ENCODE peak calls at places on chromosomes 12 and 14, in seven cellular contexts. C is HepG2, I is H1, Y is SK-N-SH, Z is K562, X is GM12878, B is A549. O is an unnamed sample.

GRCh38 chr14:88948199-88948598 is 123.7 kb downstream of the TTC8 start:
- DNase-seq in C (no peak), Z (no peak), Y (no peak), I (no peak), B (no peak), X (no peak), O (peak; percentile 11)

GRCh38 chr14:69637503-69638030 is 26.2 kb downstream of the SUSD6 start:
- DNase-seq in B (no peak), Z (peak; percentile 30), Y (peak; percentile 73), X (no peak), I (no peak), C (peak; percentile 60), O (no peak)

GRCh38 chr12:124002021-124002640 is 29.1 kb downstream of the ZNF664 start:
- DNase-seq in Y (no peak), Z (no peak), B (no peak), X (no peak), C (no peak), I (no peak), O (no peak)

GRCh38 chr12:69630191-69630590 is 19.5 kb upstream of the LRRC10 start:
- DNase-seq in Y (no peak), B (peak; percentile 35), X (no peak), I (no peak), Z (peak; percentile 20), C (peak; percentile 46), O (no peak)

GRCh38 chr14:101596742-101597141 is 35.4 kb downstream of the DIO3 start:
- DNase-seq in I (no peak), B (no peak), Z (no peak), X (no peak), C (no peak), Y (no peak), O (no peak)

GRCh38 chr14:95480887-95481226 is 35.6 kb downstream of the SYNE3 start:
- DNase-seq in Y (no peak), I (no peak), B (no peak), Z (no peak), C (no peak), X (no peak), O (no peak)

GRCh38 chr14:91116913-91117588 is 3.2 kb downstream of the DGLUCY start:
- DNase-seq in C (no peak), X (no peak), Y (no peak), B (no peak), I (no peak), Z (no peak), O (no peak)

GRCh38 chr12:67042697-67043131 is 226.4 kb upstream of the CAND1 start:
- DNase-seq in B (peak; percentile 26), I (no peak), X (no peak), C (no peak), Y (no peak), Z (no peak), O (peak; percentile 1)

GRCh38 chr12:130707571-130707891 is 8.6 kb downstream of the RIMBP2 start:
- DNase-seq in I (no peak), Y (no peak), B (no peak), Z (no peak), X (no peak), C (no peak), O (no peak)

GRCh38 chr12:121121805-121122204 is 10.9 kb upstream of the P2RX7 start:
- DNase-seq in I (no peak), X (no peak), Z (no peak), B (no peak), C (no peak), Y (no peak), O (no peak)

GRCh38 chr12:38956337-38956736 is 50.9 kb upstream of the CPNE8 start:
- DNase-seq in B (no peak), C (no peak), X (no peak), Y (no peak), I (no peak), Z (no peak), O (no peak)

GRCh38 chr12:57893460-57894353 is 47.2 kb upstream of the CTDSP2 start:
- DNase-seq in Z (peak; percentile 42), B (no peak), C (peak; percentile 62), X (no peak), Y (peak; percentile 72), I (no peak), O (peak; percentile 91)
- TF ChIP-seq RFX5 in Z (no peak), B (no peak), C (no peak), X (no peak), Y (no peak), I (no peak), O (no peak)

GRCh38 chr12:52493172-52493571 is at the start of gene KRT6A:
- DNase-seq in C (no peak), Z (no peak), X (no peak), Y (no peak), B (no peak), I (no peak), O (no peak)
- TF ChIP-seq RFX5 in C (no peak), Z (no peak), X (no peak), Y (no peak), B (no peak), I (no peak), O (no peak)

GRCh38 chr12:64253356-64253755 is 31.3 kb upstream of the KICS2 start:
- DNase-seq in Y (no peak), Z (no peak), X (no peak), C (no peak), I (no peak), B (no peak), O (no peak)

GRCh38 chr12:64252708-64253107 is 30.6 kb upstream of the KICS2 start:
- DNase-seq in Y (no peak), C (no peak), B (no peak), I (no peak), X (no peak), Z (no peak), O (peak; percentile 61)

GRCh38 chr12:64256166-64256800 is 34.2 kb upstream of the KICS2 start:
- DNase-seq in I (no peak), Z (peak; percentile 35), B (no peak), Y (peak; percentile 48), C (peak; percentile 49), X (no peak), O (peak; percentile 67)

GRCh38 chr12:64258576-64258975 is 36.5 kb upstream of the KICS2 start:
- DNase-seq in Y (no peak), B (no peak), I (no peak), C (no peak), Z (no peak), X (no peak), O (peak; percentile 16)

DNA sequence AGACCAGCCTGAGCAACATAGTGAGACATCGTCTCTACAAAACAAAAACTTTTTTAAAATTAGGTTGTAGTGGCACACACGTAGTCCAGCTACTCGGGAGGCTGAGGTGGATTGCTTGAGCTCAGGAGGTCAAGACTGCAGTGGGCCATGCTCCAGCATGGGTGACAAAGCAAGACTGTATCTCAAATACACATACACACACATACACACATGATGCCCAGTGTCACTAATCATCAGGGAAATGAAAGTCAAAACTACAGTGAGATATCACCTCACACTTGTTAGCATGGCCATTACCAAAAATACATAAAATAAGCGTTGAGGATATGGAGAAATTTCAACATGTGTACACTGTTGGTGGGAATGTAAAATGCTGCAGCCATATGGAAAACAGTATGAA is 33.2 kb upstream of the KICS2 start:
- DNase-seq in Z (no peak), X (no peak), Y (no peak), I (no peak), B (no peak), C (no peak), O (peak; percentile 4)
- TF ChIP-seq RFX5 in Z (no peak), X (no peak), Y (no peak), I (no peak), B (no peak), C (no peak), O (no peak)

DNA sequence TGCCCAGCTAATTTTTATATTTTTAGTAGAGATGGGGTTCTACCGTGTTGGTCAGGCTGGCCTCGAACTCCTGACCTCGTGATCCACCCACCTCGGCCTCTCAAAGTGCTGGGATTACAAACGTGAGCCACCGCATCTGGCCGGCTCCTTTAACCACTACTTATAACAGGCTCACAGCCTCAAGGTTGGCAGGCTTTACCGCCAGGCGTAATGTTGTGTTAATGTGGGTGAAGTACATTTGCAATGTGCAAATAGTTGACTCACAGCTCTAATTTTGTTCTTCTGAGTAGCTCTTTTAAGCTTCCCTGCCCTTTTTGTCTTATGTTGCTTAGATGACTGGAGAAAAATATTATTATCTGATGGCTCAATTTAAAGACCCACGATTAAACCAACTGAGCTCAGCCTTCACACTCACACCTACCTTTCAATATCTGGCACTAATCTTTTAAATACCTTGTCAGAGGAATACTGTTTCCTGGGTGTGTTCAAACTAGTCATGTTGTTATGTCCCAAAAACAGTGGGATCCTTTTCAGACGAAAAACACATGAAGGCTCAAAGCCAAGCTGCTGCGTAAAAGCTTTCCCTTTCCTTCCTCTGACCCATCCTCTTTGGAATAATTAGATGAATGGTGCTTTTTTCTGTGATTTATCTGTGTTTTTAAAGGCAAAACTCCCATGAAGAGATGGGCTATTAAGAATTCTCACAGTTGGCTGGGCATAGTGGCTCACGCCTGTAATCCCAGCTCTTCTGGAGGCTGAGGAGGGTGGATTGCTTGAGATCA is 57.2 kb upstream of the USP44 start:
- DNase-seq in I (no peak), Z (no peak), C (peak; percentile 28), B (peak; percentile 46), X (no peak), Y (no peak), O (peak; percentile 76)
- TF ChIP-seq RFX5 in I (no peak), Z (no peak), C (no peak), B (no peak), X (no peak), Y (no peak), O (no peak)

GRCh38 chr12:94147377-94147990 is 893 bp upstream of the PLXNC1 start:
- DNase-seq in C (no peak), B (no peak), Y (no peak), I (peak; percentile 41), Z (no peak), X (no peak), O (no peak)
- TF ChIP-seq RFX5 in C (no peak), B (no peak), Y (no peak), I (no peak), Z (no peak), X (no peak), O (no peak)

GRCh38 chr12:49129332-49130150 is 1.7 kb downstream of the TUBA1B start:
- DNase-seq in Z (no peak), B (no peak), Y (no peak), I (no peak), C (no peak), X (no peak), O (no peak)
- TF ChIP-seq RFX5 in Z (no peak), B (no peak), Y (no peak), I (no peak), C (no peak), X (no peak), O (no peak)